ENCODE peak calls at places on chromosomes 13 and 19, in six cellular contexts. K is CD8-positive, alpha-beta T cell; R is Panc1; P is pancreas; V is mucosa of descending colon; U is stomach. G is an unnamed sample.

GRCh38 chr19:33621811-33622504 is at the start of gene CHST8:
- DNase-seq in K (no peak), R (no peak), P (peak), V (peak), U (peak), G (no peak)

GRCh38 chr13:27349458-27349857 is 75.0 kb upstream of the GTF3A start:
- DNase-seq in K (no peak), R (no peak), P (no peak), V (no peak), U (no peak), G (no peak)

GRCh38 chr19:10393137-10393536 is 10.2 kb downstream of the CDC37 start:
- DNase-seq in K (no peak), R (no peak), P (no peak), V (no peak), U (no peak), G (no peak)

GRCh38 chr13:38265135-38265497 is 84.5 kb upstream of the UFM1 start:
- DNase-seq in K (no peak), R (no peak), P (no peak), V (no peak), U (no peak), G (no peak)

GRCh38 chr19:39223703-39224279 is 19.7 kb upstream of the SYCN start:
- DNase-seq in K (no peak), R (no peak), P (no peak), V (no peak), U (no peak), G (no peak)

GRCh38 chr19:46009530-46010510 is 13.0 kb downstream of the PGLYRP1 start:
- DNase-seq in K (peak), R (no peak), P (peak), V (peak), U (peak), G (no peak)

GRCh38 chr19:6292006-6292405 is 12.2 kb upstream of the MLLT1 start:
- DNase-seq in K (no peak), R (no peak), P (no peak), V (no peak), U (no peak), G (no peak)

GRCh38 chr19:37683520-37683919 is 28.3 kb upstream of the ZFP30 start:
- DNase-seq in K (no peak), R (no peak), P (no peak), V (no peak), U (no peak), G (no peak)

GRCh38 chr13:65803706-65804392 is 1426.3 kb downstream of the PCDH9 start:
- DNase-seq in K (no peak), R (no peak), P (no peak), V (no peak), U (no peak), G (no peak)

GRCh38 chr13:51252954-51253531 is 30.8 kb downstream of the FAM124A start:
- DNase-seq in K (no peak), R (no peak), P (no peak), V (no peak), U (no peak), G (no peak)

GRCh38 chr13:31982124-31982523 is 49.5 kb upstream of the FRY start:
- DNase-seq in K (no peak), R (no peak), P (no peak), V (no peak), U (no peak), G (no peak)

GRCh38 chr13:96967248-96967745 is 27.0 kb downstream of the OXGR1 start:
- DNase-seq in K (no peak), R (no peak), P (no peak), V (no peak), U (no peak), G (no peak)

GRCh38 chr13:33132644-33133440 is 116.6 kb downstream of the KL start:
- DNase-seq in K (no peak), R (no peak), P (no peak), V (no peak), U (no peak), G (no peak)

GRCh38 chr13:113996912-113997745 is 23.3 kb upstream of the C13orf46 start:
- DNase-seq in K (no peak), R (no peak), P (peak), V (peak), U (no peak), G (no peak)

GRCh38 chr13:97631158-97631557 is 197.2 kb downstream of the RAP2A start:
- DNase-seq in K (no peak), R (no peak), P (no peak), V (no peak), U (no peak), G (no peak)

GRCh38 chr19:56367829-56368711 is 25.3 kb downstream of the ZNF582 start:
- DNase-seq in K (peak), R (no peak), P (peak), V (peak), U (peak), G (peak)

GRCh38 chr13:113861433-113862030 is 2.3 kb downstream of the GAS6 start:
- DNase-seq in K (no peak), R (no peak), P (peak), V (no peak), U (no peak), G (no peak)

GRCh38 chr19:19606021-19606420 is 12.5 kb downstream of the PBX4 start:
- DNase-seq in K (peak), R (no peak), P (no peak), V (peak), U (peak), G (no peak)

GRCh38 chr13:30735025-30735967 is at the start of gene ALOX5AP:
- DNase-seq in K (peak), R (no peak), P (no peak), V (no peak), U (peak), G (peak)

GRCh38 chr13:108921238-108921637 is 291.8 kb downstream of the MYO16 start:
- DNase-seq in K (no peak), R (no peak), P (no peak), V (no peak), U (no peak), G (no peak)

GRCh38 chr19:41863209-41863931 is 3.3 kb downstream of the RPS19 start:
- DNase-seq in K (no peak), R (no peak), P (no peak), V (no peak), U (no peak), G (no peak)

GRCh38 chr19:41864374-41864773 is 4.3 kb downstream of the RPS19 start:
- DNase-seq in K (no peak), R (no peak), P (no peak), V (no peak), U (no peak), G (no peak)

GRCh38 chr19:41861098-41861768 is 1.2 kb downstream of the RPS19 start:
- DNase-seq in K (no peak), R (no peak), P (no peak), V (no peak), U (no peak), G (no peak)

GRCh38 chr19:41861846-41862245 is 1.8 kb downstream of the RPS19 start:
- DNase-seq in K (no peak), R (no peak), P (no peak), V (no peak), U (no peak), G (no peak)

GRCh38 chr19:41862445-41862986 is 2.5 kb downstream of the RPS19 start:
- DNase-seq in K (no peak), R (no peak), P (no peak), V (no peak), U (no peak), G (no peak)
- H3K4me3 ChIP-seq in K (no peak), R (no peak), P (peak), V (no peak), U (no peak), G (peak)

DNA sequence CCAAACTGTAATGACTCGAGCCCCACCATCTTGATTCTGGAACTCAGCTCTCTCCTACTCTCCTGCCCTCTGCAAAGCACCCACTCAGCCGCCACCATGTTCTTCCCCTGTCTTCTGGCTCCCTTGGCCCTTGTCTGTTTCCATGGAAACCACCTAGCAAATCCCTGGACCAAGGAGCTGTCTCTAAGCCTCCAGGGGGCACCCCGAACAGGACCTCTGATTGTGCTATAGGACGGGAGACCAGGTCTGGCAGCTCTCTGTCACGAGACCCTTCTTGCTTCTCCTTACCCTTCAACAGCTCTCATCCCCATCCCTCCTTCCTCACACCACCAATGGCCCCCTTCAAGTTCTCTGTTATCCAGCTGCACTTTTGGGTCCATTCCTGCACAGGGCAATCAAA is 277.7 kb upstream of the ZNF507 start:
- DNase-seq in K (no peak), R (no peak), P (no peak), V (no peak), U (no peak), G (no peak)
- TF ChIP-seq CTCF in K (no peak), R (no peak), P (no peak), V (no peak), U (no peak), G (no peak)

GRCh38 chr13:46183018-46183940 is 1.3 kb upstream of the LCP1 start:
- DNase-seq in K (no peak), R (no peak), P (no peak), V (no peak), U (no peak), G (no peak)
- H3K4me3 ChIP-seq in K (peak), R (no peak), P (no peak), V (no peak), U (no peak), G (peak)

GRCh38 chr13:111050539-111050879 is 64.6 kb upstream of the ARHGEF7 start:
- DNase-seq in K (no peak), R (no peak), P (no peak), V (no peak), U (no peak), G (no peak)

GRCh38 chr13:111051656-111052232 is 63.4 kb upstream of the ARHGEF7 start:
- DNase-seq in K (no peak), R (no peak), P (no peak), V (no peak), U (no peak), G (no peak)

GRCh38 chr13:111051041-111051440 is 64.1 kb upstream of the ARHGEF7 start:
- DNase-seq in K (no peak), R (no peak), P (no peak), V (no peak), U (no peak), G (no peak)

GRCh38 chr13:111048387-111048786 is 66.7 kb upstream of the ARHGEF7 start:
- DNase-seq in K (no peak), R (no peak), P (no peak), V (no peak), U (no peak), G (no peak)

GRCh38 chr13:111049791-111050538 is 65.1 kb upstream of the ARHGEF7 start:
- DNase-seq in K (no peak), R (no peak), P (peak), V (no peak), U (peak), G (no peak)
- TF ChIP-seq CTCF in K (no peak), R (peak), P (no peak), V (no peak), U (peak), G (peak)

GRCh38 chr19:7888145-7888825 is at the start of gene LRRC8E:
- DNase-seq in K (peak), R (no peak), P (peak), V (peak), U (peak), G (no peak)

GRCh38 chr19:7888826-7889217 is 512 bp downstream of the LRRC8E start:
- DNase-seq in K (no peak), R (no peak), P (no peak), V (no peak), U (no peak), G (no peak)

GRCh38 chr19:7883796-7884570 is 4.3 kb upstream of the LRRC8E start:
- DNase-seq in K (no peak), R (no peak), P (no peak), V (no peak), U (no peak), G (no peak)

GRCh38 chr19:7885818-7886217 is 2.5 kb upstream of the LRRC8E start:
- DNase-seq in K (no peak), R (no peak), P (no peak), V (no peak), U (no peak), G (no peak)

DNA sequence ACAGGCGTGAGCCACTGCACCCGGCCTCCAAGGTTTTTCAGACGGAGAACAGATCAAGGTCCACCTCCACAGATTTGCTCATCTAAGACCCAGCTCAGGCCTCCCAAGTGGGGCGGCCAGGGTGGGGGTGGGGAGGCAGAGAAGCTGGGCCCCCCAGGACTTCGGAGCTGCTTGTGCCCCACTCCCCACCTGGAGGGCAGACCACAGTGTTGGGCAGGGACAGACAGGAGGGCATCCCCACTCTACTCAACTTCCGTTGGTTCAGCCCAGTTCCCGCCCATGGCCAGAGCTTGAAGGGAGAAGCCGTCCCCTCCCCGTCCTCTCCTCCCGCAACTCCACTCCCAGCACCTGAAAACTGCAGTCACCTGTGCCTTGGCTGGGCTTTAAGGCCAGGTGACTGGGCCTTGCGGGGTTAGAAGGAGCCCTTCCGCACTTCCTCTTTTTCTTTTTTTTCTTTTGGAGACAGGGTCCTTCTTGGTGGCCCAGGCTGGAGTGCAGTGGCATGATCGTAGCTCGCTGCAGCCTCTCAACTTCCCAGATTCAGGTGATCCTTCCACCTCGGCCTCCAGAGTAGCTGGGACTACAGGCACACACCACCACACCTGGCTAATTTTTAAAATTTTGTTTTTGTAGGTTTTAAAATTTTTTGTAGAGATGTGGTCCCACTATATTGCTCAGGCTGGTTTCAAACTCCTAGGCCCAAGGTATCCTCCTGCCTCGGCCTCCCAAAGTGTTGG is 734 bp upstream of the LRRC8E start:
- DNase-seq in K (no peak), R (no peak), P (no peak), V (no peak), U (no peak), G (no peak)
- H3K4me3 ChIP-seq in K (no peak), R (peak), P (peak), V (no peak), U (no peak), G (no peak)

DNA sequence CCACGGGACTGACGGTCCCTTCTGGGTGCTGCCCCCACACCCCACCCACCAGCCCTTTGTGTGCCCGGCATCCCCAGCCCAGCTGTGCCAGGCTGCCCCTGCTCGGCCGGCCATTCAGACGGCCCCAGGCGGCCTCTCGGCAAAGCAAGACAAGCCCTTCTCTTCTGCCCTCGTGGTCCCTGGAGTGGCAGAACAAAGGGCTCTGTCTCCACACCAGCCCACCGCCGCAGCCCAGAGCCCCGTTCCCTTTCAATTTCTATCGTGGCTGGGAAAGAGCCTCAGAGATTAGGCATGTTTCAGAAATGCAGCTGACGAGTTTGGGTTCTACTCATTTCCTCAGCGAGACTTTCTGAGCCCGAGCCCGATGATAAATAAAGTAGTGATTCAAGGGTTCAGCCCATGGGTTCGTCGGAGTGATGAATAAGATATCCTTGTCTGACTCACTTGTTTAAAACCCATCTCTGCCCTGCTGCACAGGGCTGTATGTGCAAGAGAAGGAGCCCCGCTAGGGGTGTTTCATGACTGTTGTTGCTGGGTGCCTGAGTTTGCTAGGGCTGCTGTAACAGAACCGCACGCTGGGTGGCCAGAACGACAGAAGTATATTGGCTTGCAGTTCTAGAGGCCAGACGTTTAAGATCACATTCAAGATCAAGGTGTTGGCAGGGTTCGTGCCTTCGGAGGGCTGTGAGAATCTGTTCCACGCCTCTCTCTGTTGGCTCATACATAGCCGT is 4.3 kb downstream of the MYO9B start:
- DNase-seq in K (peak), R (peak), P (no peak), V (peak), U (peak), G (peak)
- TF ChIP-seq CTCF in K (peak), R (no peak), P (no peak), V (no peak), U (peak), G (peak)

G was measured in GM12864.